ENCODE peak calls at places on chromosomes 2 and 18, in nine cellular contexts. V is bronchial epithelial cell, O is coronary artery, H is adrenal gland, E is ascending aorta, W is gastrocnemius medialis, Q is body of pancreas, B is progenitor cell of endocrine pancreas, K is right lobe of liver. M is an unnamed sample.

GRCh38 chr2:70982971-70983370 is 4.5 kb downstream of the ANKRD53 start:
- DNase-seq in V (no peak), O (peak), H (no peak), E (peak), W (no peak), Q (peak), B (no peak), K (peak), M (no peak)

GRCh38 chr2:226514895-226515294 is 284.7 kb downstream of the IRS1 start:
- DNase-seq in V (peak), O (no peak), H (no peak), E (no peak), W (no peak), Q (no peak), B (no peak), K (no peak), M (no peak)

GRCh38 chr2:8475349-8476045 is 206.4 kb upstream of the ID2 start:
- DNase-seq in V (peak), O (no peak), H (no peak), E (no peak), W (no peak), Q (no peak), B (no peak), K (peak), M (no peak)

GRCh38 chr2:145569108-145569507 is 1049.2 kb upstream of the ZEB2 start:
- DNase-seq in V (peak), O (no peak), H (no peak), E (no peak), W (no peak), Q (no peak), B (no peak), K (no peak), M (no peak)

GRCh38 chr2:109409347-109410020 is 204.3 kb downstream of the SEPTIN10 start:
- DNase-seq in V (peak), O (no peak), H (no peak), E (no peak), W (no peak), Q (no peak), B (no peak), K (no peak), M (no peak)

GRCh38 chr18:11994708-11995444 is 13.6 kb downstream of the IMPA2 start:
- DNase-seq in V (peak), O (no peak), H (peak), E (no peak), W (peak), Q (no peak), B (no peak), K (no peak), M (no peak)

GRCh38 chr2:239466046-239466754 is 65.4 kb upstream of the HDAC4 start:
- DNase-seq in V (no peak), O (no peak), H (no peak), E (peak), W (no peak), Q (no peak), B (no peak), K (peak), M (no peak)

GRCh38 chr18:24011095-24011917 is 3.2 kb upstream of the TTC39C start:
- DNase-seq in V (no peak), O (no peak), H (no peak), E (no peak), W (no peak), Q (no peak), B (no peak), K (peak), M (no peak)

GRCh38 chr2:105510761-105511669 is 112.2 kb upstream of the FHL2 start:
- DNase-seq in V (peak), O (no peak), H (no peak), E (no peak), W (no peak), Q (no peak), B (no peak), K (no peak), M (no peak)

GRCh38 chr2:239326831-239327535 is 73.8 kb downstream of the HDAC4 start:
- DNase-seq in V (peak), O (peak), H (peak), E (peak), W (peak), Q (peak), B (no peak), K (no peak), M (no peak)

GRCh38 chr2:39481611-39482010 is 44.5 kb upstream of the MAP4K3 start:
- DNase-seq in V (peak), O (no peak), H (no peak), E (no peak), W (no peak), Q (no peak), B (no peak), K (no peak), M (no peak)

GRCh38 chr2:191806396-191806795 is 40.5 kb downstream of the CAVIN2 start:
- DNase-seq in V (no peak), O (no peak), H (no peak), E (no peak), W (no peak), Q (no peak), B (no peak), K (no peak), M (no peak)

GRCh38 chr18:9356969-9357368 is 22.4 kb downstream of the TWSG1 start:
- DNase-seq in V (no peak), O (no peak), H (no peak), E (no peak), W (no peak), Q (no peak), B (no peak), K (no peak), M (no peak)

GRCh38 chr2:237156131-237156856 is 70.6 kb downstream of the COPS8 start:
- DNase-seq in V (no peak), O (no peak), H (peak), E (peak), W (peak), Q (no peak), B (no peak), K (no peak), M (no peak)

GRCh38 chr2:156396126-156396525 is 40.1 kb upstream of the GPD2 start:
- DNase-seq in V (no peak), O (no peak), H (no peak), E (no peak), W (no peak), Q (no peak), B (no peak), K (no peak), M (no peak)

GRCh38 chr2:178152033-178152432 is 39.8 kb downstream of the RBM45 start:
- DNase-seq in V (no peak), O (no peak), H (no peak), E (no peak), W (no peak), Q (no peak), B (no peak), K (peak), M (no peak)

GRCh38 chr18:48959921-48960920 is 9.5 kb upstream of the SMAD7 start:
- DNase-seq in V (peak), O (peak), H (no peak), E (no peak), W (no peak), Q (no peak), B (no peak), K (no peak), M (no peak)

GRCh38 chr2:207394812-207395534 is 134.8 kb upstream of the CREB1 start:
- DNase-seq in V (peak), O (no peak), H (peak), E (no peak), W (no peak), Q (no peak), B (no peak), K (no peak), M (no peak)

GRCh38 chr2:239187464-239188253 is 213.2 kb downstream of the HDAC4 start:
- DNase-seq in V (no peak), O (peak), H (peak), E (peak), W (peak), Q (no peak), B (no peak), K (peak), M (peak)

GRCh38 chr2:127185093-127185492 is 35.0 kb downstream of the CYP27C1 start:
- DNase-seq in V (no peak), O (peak), H (no peak), E (peak), W (peak), Q (no peak), B (no peak), K (no peak), M (no peak)

GRCh38 chr2:38535745-38536506 is 66.8 kb downstream of the HNRNPLL start:
- DNase-seq in V (peak), O (no peak), H (peak), E (peak), W (peak), Q (peak), B (peak), K (peak), M (peak)

GRCh38 chr2:109609352-109610024 is 4.3 kb downstream of the SEPTIN10 start:
- DNase-seq in V (peak), O (no peak), H (no peak), E (no peak), W (no peak), Q (no peak), B (no peak), K (no peak), M (no peak)

GRCh38 chr2:128305555-128306080 is 13.1 kb downstream of the HS6ST1 start:
- DNase-seq in V (peak), O (no peak), H (peak), E (no peak), W (peak), Q (no peak), B (no peak), K (no peak), M (peak)

GRCh38 chr2:230674930-230675672 is 37.5 kb upstream of the CAB39 start:
- DNase-seq in V (no peak), O (no peak), H (no peak), E (no peak), W (no peak), Q (no peak), B (no peak), K (no peak), M (no peak)

GRCh38 chr2:234708717-234709116 is 211.8 kb upstream of the ARL4C start:
- DNase-seq in V (no peak), O (no peak), H (no peak), E (no peak), W (no peak), Q (no peak), B (no peak), K (no peak), M (no peak)

GRCh38 chr2:183037281-183037659 is 987 bp downstream of the NCKAP1 start:
- DNase-seq in V (peak), O (no peak), H (no peak), E (no peak), W (no peak), Q (no peak), B (no peak), K (no peak), M (no peak)

GRCh38 chr2:98091738-98092137 is 4.8 kb downstream of the VWA3B start:
- DNase-seq in V (no peak), O (no peak), H (no peak), E (no peak), W (no peak), Q (no peak), B (no peak), K (no peak), M (no peak)

GRCh38 chr2:55408098-55408882 is 11.4 kb downstream of the CCDC88A start:
- DNase-seq in V (peak), O (no peak), H (no peak), E (no peak), W (no peak), Q (no peak), B (no peak), K (no peak), M (no peak)

GRCh38 chr2:33417093-33417492 is 59.4 kb upstream of the RASGRP3 start:
- DNase-seq in V (no peak), O (no peak), H (peak), E (no peak), W (no peak), Q (no peak), B (no peak), K (no peak), M (no peak)

GRCh38 chr2:237568121-237568660 is 1.8 kb downstream of the PRLH start:
- DNase-seq in V (no peak), O (no peak), H (no peak), E (no peak), W (no peak), Q (no peak), B (no peak), K (no peak), M (no peak)

GRCh38 chr18:25146113-25146512 is 205.9 kb downstream of the ZNF521 start:
- DNase-seq in V (no peak), O (no peak), H (no peak), E (no peak), W (no peak), Q (no peak), B (no peak), K (no peak), M (no peak)

GRCh38 chr2:160292225-160292624 is 92.2 kb upstream of the ITGB6 start:
- DNase-seq in V (no peak), O (no peak), H (no peak), E (no peak), W (no peak), Q (no peak), B (no peak), K (no peak), M (no peak)

GRCh38 chr2:18096836-18097405 is 218.5 kb downstream of the KCNS3 start:
- DNase-seq in V (no peak), O (no peak), H (no peak), E (no peak), W (no peak), Q (no peak), B (no peak), K (no peak), M (no peak)

GRCh38 chr2:18092760-18093159 is 214.3 kb downstream of the KCNS3 start:
- DNase-seq in V (no peak), O (no peak), H (no peak), E (no peak), W (no peak), Q (no peak), B (no peak), K (no peak), M (no peak)

GRCh38 chr2:18094277-18094676 is 215.8 kb downstream of the KCNS3 start:
- DNase-seq in V (no peak), O (no peak), H (no peak), E (no peak), W (no peak), Q (no peak), B (no peak), K (no peak), M (no peak)

DNA sequence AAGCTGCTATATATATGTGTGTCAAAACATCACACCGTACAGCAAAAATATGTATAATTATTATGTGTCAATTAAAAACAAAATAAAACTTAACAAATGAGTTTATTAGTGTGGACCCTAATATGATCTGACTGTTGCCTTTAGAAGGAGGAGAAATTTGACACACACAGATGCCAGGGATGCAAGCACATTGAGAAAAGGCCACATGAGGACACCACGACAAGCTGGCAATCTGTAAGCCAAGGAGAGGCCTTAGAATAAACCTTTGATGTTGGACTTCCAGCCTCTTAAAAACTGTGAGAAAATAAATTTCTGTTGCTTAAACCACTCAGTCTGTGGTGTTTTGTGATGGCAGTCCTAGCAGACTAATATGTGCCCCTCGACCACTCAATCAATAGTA is 214.7 kb downstream of the KCNS3 start:
- DNase-seq in V (no peak), O (no peak), H (no peak), E (no peak), W (no peak), Q (no peak), B (no peak), K (no peak), M (no peak)
- TF ChIP-seq CTCF in V (no peak), O (no peak), H (no peak), E (no peak), W (no peak), Q (no peak), B (no peak), K (no peak), M (no peak)

GRCh38 chr2:60565472-60565871 is 12.0 kb upstream of the BCL11A start:
- DNase-seq in V (peak), O (no peak), H (peak), E (no peak), W (no peak), Q (no peak), B (no peak), K (no peak), M (no peak)
- TF ChIP-seq CTCF in V (peak), O (no peak), H (peak), E (no peak), W (no peak), Q (peak), B (peak), K (no peak), M (no peak)

DNA sequence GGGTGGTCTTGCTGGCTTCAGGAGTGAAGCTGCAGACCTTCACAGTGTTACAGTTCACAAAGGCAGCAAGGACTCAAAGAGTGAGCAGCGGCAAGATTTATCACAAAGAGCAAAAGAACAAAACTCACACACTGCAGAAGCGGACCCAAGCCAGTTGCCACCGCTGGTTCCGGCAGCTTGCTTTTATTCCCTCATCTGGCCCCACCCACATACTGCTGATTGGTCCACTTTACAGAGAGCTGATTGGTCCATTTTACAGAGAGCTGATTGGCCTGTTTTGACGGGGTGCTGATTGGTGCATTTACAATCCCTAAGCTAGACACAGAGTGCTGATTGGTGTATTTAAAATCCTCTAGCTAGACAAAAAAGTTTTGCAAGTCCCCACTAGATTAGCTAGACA is 37.3 kb upstream of the ZNF532 start:
- DNase-seq in V (no peak), O (no peak), H (no peak), E (no peak), W (no peak), Q (no peak), B (no peak), K (no peak), M (no peak)
- TF ChIP-seq CTCF in V (no peak), O (no peak), H (no peak), E (no peak), W (no peak), Q (no peak), B (no peak), K (no peak), M (no peak)

GRCh38 chr18:3994061-3994687 is 460.9 kb downstream of the DLGAP1 start:
- DNase-seq in V (no peak), O (no peak), H (no peak), E (no peak), W (no peak), Q (no peak), B (no peak), K (no peak), M (no peak)

GRCh38 chr18:3998698-3999333 is 456.3 kb downstream of the DLGAP1 start:
- DNase-seq in V (peak), O (no peak), H (peak), E (no peak), W (no peak), Q (peak), B (no peak), K (no peak), M (no peak)

DNA sequence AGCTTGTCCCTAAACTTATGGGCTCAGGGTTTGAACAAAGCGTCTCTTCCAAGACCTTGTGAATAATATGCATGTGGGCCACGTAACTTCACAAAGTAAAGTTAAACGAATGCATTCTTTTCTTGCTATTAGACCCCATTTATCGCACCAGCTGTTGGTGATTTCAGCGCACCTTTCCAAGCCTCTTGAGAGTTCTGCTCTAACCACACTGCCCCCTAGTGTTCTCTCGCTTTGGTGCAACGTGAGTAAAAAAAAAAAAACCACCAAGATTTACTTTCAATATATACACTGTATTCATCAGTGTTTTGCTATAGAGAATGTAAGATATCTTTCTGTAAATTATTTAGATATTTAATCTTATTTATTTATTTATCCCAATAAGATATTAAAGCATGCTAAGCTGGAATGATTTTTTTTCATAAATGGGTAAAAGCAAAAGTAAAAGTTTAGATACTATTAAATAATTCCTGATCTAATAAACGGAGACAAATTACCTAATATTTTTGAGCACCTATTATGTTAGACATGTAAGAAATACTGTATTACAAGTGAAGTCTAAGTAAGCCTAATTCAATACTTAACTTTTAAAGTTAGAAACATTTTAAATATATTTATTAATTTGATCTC is 459.5 kb downstream of the DLGAP1 start:
- DNase-seq in V (peak), O (no peak), H (peak), E (peak), W (no peak), Q (peak), B (peak), K (peak), M (no peak)
- TF ChIP-seq CTCF in V (peak), O (peak), H (peak), E (peak), W (no peak), Q (peak), B (peak), K (peak), M (peak)